ENCODE peak calls at places on chromosomes 6 and 20, in six cellular contexts. S is transverse colon, I is sigmoid colon, A is uterus, O is heart left ventricle, D is H1. G is an unnamed sample.

GRCh38 chr6:104955927-104956662 is 812 bp upstream of the LIN28B start:
- DNase-seq in D (peak), S (no peak), A (no peak), O (no peak), I (no peak), G (no peak)

GRCh38 chr20:14838663-14839650 is 501.5 kb upstream of the FLRT3 start:
- DNase-seq in S (no peak), O (no peak), I (no peak), A (no peak), D (no peak), G (no peak)

GRCh38 chr20:24773751-24774201 is 175.3 kb upstream of the CST7 start:
- DNase-seq in D (no peak), S (no peak), A (no peak), O (no peak), I (no peak), G (peak)

GRCh38 chr6:158707120-158707519 is 57.3 kb downstream of the SYTL3 start:
- DNase-seq in A (peak), S (peak), O (peak), D (no peak), I (peak), G (no peak)

GRCh38 chr6:142903806-142904205 is 41.2 kb downstream of the HIVEP2 start:
- DNase-seq in O (no peak), A (no peak), I (no peak), S (no peak), D (no peak), G (no peak)

GRCh38 chr20:63473555-63474449 is 1.3 kb upstream of the KCNQ2 start:
- DNase-seq in D (no peak), I (no peak), O (no peak), A (no peak), S (no peak), G (no peak)

GRCh38 chr6:7200598-7201443 is 93.1 kb downstream of the RREB1 start:
- DNase-seq in O (no peak), S (peak), D (no peak), A (no peak), I (no peak), G (no peak)

GRCh38 chr6:150813319-150813992 is 52.0 kb upstream of the MTHFD1L start:
- DNase-seq in A (no peak), O (no peak), D (no peak), I (no peak), S (no peak), G (no peak)

GRCh38 chr20:51930775-51931174 is 128.5 kb upstream of the SALL4 start:
- DNase-seq in O (peak), S (no peak), A (no peak), I (no peak), D (no peak), G (no peak)

GRCh38 chr6:15036690-15037245 is 209.1 kb upstream of the JARID2 start:
- DNase-seq in D (peak), S (peak), A (no peak), I (no peak), O (peak), G (no peak)

GRCh38 chr20:24662756-24663399 is 193.4 kb downstream of the SYNDIG1 start:
- DNase-seq in D (no peak), S (no peak), A (no peak), I (no peak), O (no peak), G (no peak)

GRCh38 chr6:6654599-6655575 is 66.4 kb downstream of the LY86 start:
- DNase-seq in I (no peak), D (no peak), S (no peak), O (peak), A (peak), G (no peak)

GRCh38 chr20:58550661-58551060 is 35.5 kb upstream of the APCDD1L start:
- DNase-seq in S (no peak), A (no peak), D (peak), O (no peak), I (peak), G (peak)

GRCh38 chr6:135901776-135902524 is 50.4 kb downstream of the PDE7B start:
- DNase-seq in I (peak), O (peak), D (no peak), S (no peak), A (peak), G (no peak)

GRCh38 chr6:21732731-21733130 is 139.2 kb downstream of the SOX4 start:
- DNase-seq in O (no peak), A (no peak), S (no peak), D (no peak), I (no peak), G (no peak)

GRCh38 chr20:59955131-59955796 is 3.0 kb upstream of the CDH26 start:
- DNase-seq in A (no peak), O (no peak), D (no peak), S (no peak), I (no peak), G (no peak)

GRCh38 chr6:119028106-119028505 is 50.4 kb downstream of the FAM184A start:
- DNase-seq in D (no peak), I (no peak), S (no peak), O (no peak), A (no peak), G (no peak)

GRCh38 chr20:44650777-44651493 is 564 bp downstream of the ADA start:
- DNase-seq in S (no peak), A (no peak), D (no peak), O (no peak), I (no peak), G (no peak)

GRCh38 chr6:352896-353470 is 38.6 kb upstream of the IRF4 start:
- DNase-seq in D (no peak), S (no peak), O (no peak), I (peak), A (no peak), G (no peak)

GRCh38 chr20:57819291-57819690 is 109.5 kb upstream of the PMEPA1 start:
- DNase-seq in S (no peak), I (no peak), A (no peak), O (no peak), D (no peak), G (no peak)

GRCh38 chr6:96743496-96743895 is 93.8 kb downstream of the GPR63 start:
- DNase-seq in I (no peak), S (no peak), O (no peak), D (no peak), A (no peak), G (no peak)

GRCh38 chr6:43828711-43829110 is 58.7 kb downstream of the VEGFA start:
- DNase-seq in S (no peak), D (no peak), I (no peak), A (no peak), O (no peak), G (no peak)

GRCh38 chr6:6575143-6575542 is 13.4 kb upstream of the LY86 start:
- DNase-seq in A (no peak), S (no peak), D (no peak), O (no peak), I (no peak), G (no peak)

GRCh38 chr6:144064831-144065668 is 30.3 kb downstream of the SF3B5 start:
- DNase-seq in S (peak), A (no peak), D (no peak), I (no peak), O (no peak), G (no peak)

GRCh38 chr6:157135691-157136090 is 187.6 kb downstream of the TMEM242 start:
- DNase-seq in O (no peak), I (no peak), D (no peak), S (no peak), A (no peak), G (no peak)

GRCh38 chr20:56158489-56158888 is 90.0 kb upstream of the MC3R start:
- DNase-seq in D (no peak), O (no peak), S (no peak), I (no peak), A (no peak), G (no peak)

GRCh38 chr6:106858653-106859092 is 115.9 kb downstream of the CD24 start:
- DNase-seq in D (no peak), S (peak), A (peak), O (no peak), I (no peak), G (no peak)

GRCh38 chr20:46167080-46167479 is 49.0 kb downstream of the CD40 start:
- DNase-seq in O (no peak), D (no peak), A (no peak), S (no peak), I (no peak), G (no peak)
- TF ChIP-seq POLR2A in O (no peak), D (no peak), A (no peak), S (no peak), I (no peak), G (no peak)

GRCh38 chr20:53800883-53801604 is 207.4 kb upstream of the ZNF217 start:
- DNase-seq in D (no peak), I (no peak), S (peak), O (no peak), A (no peak), G (no peak)

GRCh38 chr20:53804920-53805894 is 211.6 kb upstream of the ZNF217 start:
- DNase-seq in O (no peak), S (no peak), D (no peak), A (no peak), I (no peak), G (no peak)

GRCh38 chr20:53801609-53802370 is 208.2 kb upstream of the ZNF217 start:
- DNase-seq in D (no peak), A (no peak), I (no peak), S (peak), O (no peak), G (no peak)

GRCh38 chr20:53805895-53806384 is 212.3 kb upstream of the ZNF217 start:
- DNase-seq in I (no peak), A (no peak), D (no peak), S (peak), O (no peak), G (no peak)

DNA sequence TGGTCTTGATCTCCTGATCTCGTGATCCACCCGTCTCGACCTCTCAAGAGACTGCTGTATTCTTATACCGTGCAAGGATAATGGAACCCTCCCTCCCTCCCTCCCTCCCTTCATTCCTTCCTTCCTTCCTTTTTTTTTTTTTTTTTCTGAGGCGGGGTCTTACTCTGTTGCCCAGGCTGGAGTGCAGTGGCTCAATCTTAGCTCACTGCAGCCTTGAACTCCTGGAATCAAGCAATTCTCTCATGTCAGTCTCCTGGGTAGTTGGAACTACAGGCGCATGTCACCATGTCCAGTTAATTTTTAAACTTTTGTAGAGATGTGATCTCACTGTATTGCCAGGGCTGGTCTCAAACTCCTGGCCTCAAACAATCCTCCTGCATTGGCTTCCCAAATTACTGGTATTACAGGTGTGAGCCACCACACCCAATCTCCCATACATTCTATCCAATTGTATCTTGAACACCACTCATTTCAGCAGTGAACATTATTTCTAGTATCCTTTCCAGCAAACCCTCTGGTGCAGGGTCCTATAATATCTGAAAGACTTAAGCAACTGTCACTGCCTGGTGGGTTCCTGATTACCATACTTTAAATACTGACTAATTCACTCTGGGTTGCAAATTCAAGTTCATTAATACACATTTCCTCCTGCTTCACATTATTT is 210.0 kb upstream of the ZNF217 start:
- DNase-seq in A (no peak), D (no peak), I (no peak), S (no peak), O (no peak), G (no peak)
- H3K27ac ChIP-seq in A (no peak), D (no peak), I (no peak), S (peak), O (no peak), G (no peak)

GRCh38 chr6:34236423-34237315 is at the start of gene HMGA1:
- DNase-seq in D (peak), I (peak), A (peak), S (peak), O (peak), G (no peak)
- TF ChIP-seq POLR2A in D (no peak), I (peak), A (peak), S (peak), O (peak), G (peak)

DNA sequence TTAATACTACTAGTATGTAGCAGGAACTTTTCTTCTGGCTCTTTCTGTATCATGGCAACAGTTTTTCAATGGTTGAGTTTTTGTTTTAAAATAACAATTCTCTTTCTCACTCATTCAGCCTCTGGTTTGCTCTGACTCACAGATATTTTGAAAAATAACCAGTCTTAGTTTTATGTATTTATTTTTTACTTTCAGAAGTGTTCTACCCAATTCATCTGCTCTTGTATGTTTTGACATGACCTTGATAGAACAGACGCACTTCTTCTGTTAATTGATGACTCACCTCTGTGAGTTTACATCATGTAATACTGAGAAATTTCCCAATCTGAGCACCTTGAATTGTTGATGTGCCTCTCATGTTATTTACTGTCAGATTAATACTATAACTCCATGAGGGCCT is 178.9 kb downstream of the SASH1 start:
- DNase-seq in I (no peak), A (no peak), S (no peak), D (no peak), O (no peak), G (no peak)
- H3K27ac ChIP-seq in I (peak), A (peak), S (peak), D (no peak), O (peak), G (peak)

GRCh38 chr20:5090191-5090590 is 29.6 kb downstream of the PCNA start:
- DNase-seq in S (no peak), A (no peak), D (no peak), I (no peak), O (peak), G (no peak)
- TF ChIP-seq POLR2A in S (peak), A (no peak), D (no peak), I (no peak), O (no peak), G (peak)

GRCh38 chr6:9657994-9658393 is 756.9 kb downstream of the TFAP2A start:
- DNase-seq in D (no peak), A (no peak), S (no peak), I (no peak), O (no peak), G (no peak)
- H3K27ac ChIP-seq in D (no peak), A (no peak), S (no peak), I (no peak), O (no peak), G (no peak)

GRCh38 chr6:87785229-87785862 is 83.3 kb upstream of the AKIRIN2 start:
- DNase-seq in I (no peak), D (no peak), A (no peak), S (no peak), O (no peak), G (no peak)
- TF ChIP-seq POLR2A in I (no peak), D (no peak), A (no peak), S (no peak), O (no peak), G (no peak)

DNA sequence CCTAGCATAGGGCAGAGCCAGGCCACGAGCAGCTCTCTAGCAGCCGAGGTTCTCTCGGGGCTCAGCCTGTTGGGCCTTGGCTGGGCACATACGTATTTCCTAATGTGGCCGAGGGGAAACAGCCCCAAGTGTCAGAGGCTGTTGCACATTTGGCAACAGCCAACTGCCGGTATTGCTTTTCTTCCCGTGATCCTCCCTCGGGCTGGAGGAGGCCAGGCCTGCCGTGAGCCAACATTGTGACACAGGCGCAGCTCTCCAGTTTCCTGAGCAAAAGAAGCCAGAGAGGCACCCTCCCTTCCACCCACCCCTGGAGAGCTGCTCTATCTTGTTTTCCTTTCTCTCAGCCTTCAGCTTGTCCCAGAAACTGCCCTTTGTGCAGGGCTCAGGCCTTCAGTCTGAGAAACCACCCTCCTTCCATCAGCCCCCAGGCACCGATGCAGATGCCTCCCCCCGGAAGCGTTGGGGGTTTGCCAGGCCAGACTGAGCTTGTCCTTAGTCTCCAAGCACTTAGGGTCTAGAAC is 5.1 kb upstream of the BPI start:
- DNase-seq in A (peak), S (peak), D (no peak), O (peak), I (peak), G (no peak)
- H3K27ac ChIP-seq in A (peak), S (peak), D (no peak), O (peak), I (peak), G (peak)

GRCh38 chr20:62065669-62066338 is at the start of gene TAF4:
- DNase-seq in D (peak), A (peak), I (peak), O (peak), S (peak), G (no peak)
- TF ChIP-seq POLR2A in D (peak), A (peak), I (no peak), O (no peak), S (peak), G (peak)